ENCODE peak calls at places on chromosomes 12 and 14, in seven cellular contexts. One of them, this sample, is unnamed.

GRCh38 chr14:56795284-56795622 is 15.0 kb downstream of the OTX2 start:
- DNase-seq in GM23248: no peak
- DNase-seq in vagina: no peak
- DNase-seq in ELR: no peak
- DNase-seq in myocyte: no peak
- DNase-seq in amygdala: no peak
- DNase-seq in progenitor cell of endocrine pancreas: no peak
- DNase-seq in this sample: no peak

GRCh38 chr12:76558684-76559276 is 791 bp downstream of the OSBPL8 start:
- DNase-seq in GM23248: peak; percentile 71
- DNase-seq in ELR: peak; percentile 54
- DNase-seq in amygdala: peak; percentile 56
- DNase-seq in progenitor cell of endocrine pancreas: peak; percentile 34
- DNase-seq in myocyte: peak; percentile 84
- DNase-seq in vagina: no peak
- DNase-seq in this sample: peak; percentile 90

GRCh38 chr14:48373993-48374392 is 698.6 kb upstream of the MDGA2 start:
- DNase-seq in ELR: no peak
- DNase-seq in myocyte: no peak
- DNase-seq in vagina: no peak
- DNase-seq in GM23248: no peak
- DNase-seq in amygdala: no peak
- DNase-seq in progenitor cell of endocrine pancreas: no peak
- DNase-seq in this sample: no peak

GRCh38 chr14:90439874-90440442 is 43.1 kb downstream of the CALM1 start:
- DNase-seq in myocyte: no peak
- DNase-seq in vagina: no peak
- DNase-seq in GM23248: peak; percentile 10
- DNase-seq in amygdala: no peak
- DNase-seq in progenitor cell of endocrine pancreas: no peak
- DNase-seq in ELR: no peak
- DNase-seq in this sample: no peak

GRCh38 chr12:55019784-55020183 is at the start of gene NEUROD4:
- DNase-seq in vagina: no peak
- DNase-seq in progenitor cell of endocrine pancreas: peak; percentile 75
- DNase-seq in amygdala: peak; percentile 15
- DNase-seq in ELR: peak; percentile 69
- DNase-seq in GM23248: peak; percentile 82
- DNase-seq in myocyte: peak; percentile 79
- DNase-seq in this sample: peak; percentile 46

GRCh38 chr12:75481774-75482173 is 1.2 kb downstream of the GLIPR1 start:
- DNase-seq in vagina: no peak
- DNase-seq in progenitor cell of endocrine pancreas: no peak
- DNase-seq in ELR: peak; percentile 59
- DNase-seq in amygdala: no peak
- DNase-seq in GM23248: peak; percentile 75
- DNase-seq in myocyte: peak; percentile 31
- DNase-seq in this sample: no peak

GRCh38 chr12:101795786-101796185 is 35.0 kb downstream of the GNPTAB start:
- DNase-seq in vagina: no peak
- DNase-seq in amygdala: no peak
- DNase-seq in ELR: no peak
- DNase-seq in myocyte: no peak
- DNase-seq in GM23248: no peak
- DNase-seq in progenitor cell of endocrine pancreas: no peak
- DNase-seq in this sample: peak; percentile 20

GRCh38 chr12:126095748-126096510 is 1030.7 kb downstream of the AACS start:
- DNase-seq in myocyte: peak; percentile 24
- DNase-seq in progenitor cell of endocrine pancreas: no peak
- DNase-seq in vagina: no peak
- DNase-seq in GM23248: no peak
- DNase-seq in amygdala: no peak
- DNase-seq in ELR: no peak
- DNase-seq in this sample: no peak

GRCh38 chr12:94100254-94100653 is 48.1 kb upstream of the PLXNC1 start:
- DNase-seq in myocyte: peak; percentile 26
- DNase-seq in progenitor cell of endocrine pancreas: no peak
- DNase-seq in vagina: no peak
- DNase-seq in amygdala: no peak
- DNase-seq in ELR: peak; percentile 84
- DNase-seq in GM23248: peak; percentile 34
- DNase-seq in this sample: peak; percentile 75

GRCh38 chr12:57891639-57892228 is 45.2 kb upstream of the CTDSP2 start:
- DNase-seq in amygdala: no peak
- DNase-seq in myocyte: no peak
- DNase-seq in vagina: no peak
- DNase-seq in ELR: no peak
- DNase-seq in progenitor cell of endocrine pancreas: no peak
- DNase-seq in GM23248: peak; percentile 66
- DNase-seq in this sample: no peak

GRCh38 chr12:53077030-53077429 is 2.2 kb downstream of the SPRYD3 start:
- DNase-seq in amygdala: no peak
- DNase-seq in myocyte: no peak
- DNase-seq in GM23248: no peak
- DNase-seq in progenitor cell of endocrine pancreas: peak; percentile 45
- DNase-seq in vagina: no peak
- DNase-seq in ELR: no peak
- DNase-seq in this sample: no peak

GRCh38 chr14:51448831-51449665 is 202.7 kb upstream of the FRMD6 start:
- DNase-seq in myocyte: peak; percentile 99
- DNase-seq in GM23248: peak; percentile 71
- DNase-seq in progenitor cell of endocrine pancreas: no peak
- DNase-seq in vagina: no peak
- DNase-seq in ELR: no peak
- DNase-seq in amygdala: no peak
- DNase-seq in this sample: no peak

GRCh38 chr12:6627598-6627997 is 8.2 kb downstream of the LPAR5 start:
- DNase-seq in ELR: no peak
- DNase-seq in vagina: no peak
- DNase-seq in progenitor cell of endocrine pancreas: no peak
- DNase-seq in GM23248: no peak
- DNase-seq in amygdala: no peak
- DNase-seq in myocyte: no peak
- DNase-seq in this sample: peak; percentile 49

GRCh38 chr12:1591543-1591942 is 2.8 kb downstream of the FBXL14 start:
- DNase-seq in myocyte: no peak
- DNase-seq in progenitor cell of endocrine pancreas: no peak
- DNase-seq in amygdala: no peak
- DNase-seq in GM23248: peak; percentile 30
- DNase-seq in vagina: no peak
- DNase-seq in ELR: peak; percentile 55
- DNase-seq in this sample: no peak

GRCh38 chr14:64758025-64758521 is 53.8 kb downstream of the PLEKHG3 start:
- DNase-seq in vagina: no peak
- DNase-seq in progenitor cell of endocrine pancreas: no peak
- DNase-seq in amygdala: no peak
- DNase-seq in ELR: peak; percentile 19
- DNase-seq in GM23248: peak; percentile 35
- DNase-seq in myocyte: peak; percentile 19
- DNase-seq in this sample: no peak

GRCh38 chr12:16385779-16386646 is 38.6 kb downstream of the MGST1 start:
- DNase-seq in myocyte: peak; percentile 88
- DNase-seq in ELR: peak; percentile 51
- DNase-seq in progenitor cell of endocrine pancreas: peak; percentile 49
- DNase-seq in amygdala: no peak
- DNase-seq in GM23248: peak; percentile 81
- DNase-seq in vagina: no peak
- DNase-seq in this sample: no peak

GRCh38 chr12:63294327-63294632 is 143.3 kb upstream of the AVPR1A start:
- DNase-seq in myocyte: peak; percentile 43
- DNase-seq in progenitor cell of endocrine pancreas: no peak
- DNase-seq in GM23248: peak; percentile 73
- DNase-seq in amygdala: no peak
- DNase-seq in ELR: peak; percentile 82
- DNase-seq in vagina: no peak
- DNase-seq in this sample: no peak

GRCh38 chr12:14936224-14936861 is 2.0 kb downstream of the ERP27 start:
- DNase-seq in vagina: no peak
- DNase-seq in amygdala: no peak
- DNase-seq in GM23248: peak; percentile 11
- DNase-seq in progenitor cell of endocrine pancreas: no peak
- DNase-seq in ELR: peak; percentile 19
- DNase-seq in myocyte: no peak
- DNase-seq in this sample: no peak